ENCODE peak calls at places on chromosomes 3 and 15, in six cellular contexts. V is A549, W is K562, B is SK-N-SH, L is HepG2, I is GM12878. Z is an unnamed sample.

GRCh38 chr3:55782806-55783205 is 295.7 kb upstream of the WNT5A start:
- DNase-seq in V (no peak), W (no peak), B (no peak), L (no peak), I (no peak), Z (no peak)

GRCh38 chr15:23606226-23606625 is 40.8 kb downstream of the MKRN3 start:
- DNase-seq in V (no peak), W (no peak), B (no peak), L (no peak), I (no peak), Z (no peak)

GRCh38 chr15:81887913-81888312 is 157.9 kb downstream of the MEX3B start:
- DNase-seq in V (no peak), W (no peak), B (no peak), L (no peak), I (no peak), Z (peak)

GRCh38 chr3:98733055-98733777 is 29.9 kb upstream of the ST3GAL6 start:
- DNase-seq in V (no peak), W (no peak), B (peak), L (peak), I (no peak), Z (no peak)

GRCh38 chr3:11510001-11510760 is 133.5 kb downstream of the VGLL4 start:
- DNase-seq in V (no peak), W (no peak), B (peak), L (no peak), I (no peak), Z (no peak)

GRCh38 chr3:169264711-169265110 is 398.8 kb downstream of the MECOM start:
- DNase-seq in V (no peak), W (no peak), B (peak), L (no peak), I (no peak), Z (peak)

GRCh38 chr3:190811775-190812480 is 50.6 kb downstream of the GMNC start:
- DNase-seq in V (peak), W (peak), B (peak), L (peak), I (no peak), Z (peak)

GRCh38 chr15:46961795-46962194 is 755.5 kb upstream of the SEMA6D start:
- DNase-seq in V (no peak), W (no peak), B (peak), L (no peak), I (no peak), Z (no peak)

GRCh38 chr3:126208182-126208581 is 27.8 kb upstream of the ALDH1L1 start:
- DNase-seq in V (no peak), W (no peak), B (no peak), L (no peak), I (no peak), Z (no peak)

GRCh38 chr3:53231532-53232511 is 24.0 kb downstream of the TKT start:
- DNase-seq in V (no peak), W (no peak), B (peak), L (no peak), I (no peak), Z (no peak)

GRCh38 chr3:22934973-22935372 is 268.2 kb upstream of the UBE2E2 start:
- DNase-seq in V (no peak), W (no peak), B (no peak), L (no peak), I (no peak), Z (no peak)

GRCh38 chr15:85963262-85963760 is 116.4 kb upstream of the AGBL1 start:
- DNase-seq in V (no peak), W (no peak), B (no peak), L (no peak), I (no peak), Z (no peak)

GRCh38 chr3:50201573-50202315 is 3.3 kb upstream of the SLC38A3 start:
- DNase-seq in V (no peak), W (no peak), B (no peak), L (peak), I (no peak), Z (no peak)

GRCh38 chr3:37603722-37604121 is 258.0 kb upstream of the CTDSPL start:
- DNase-seq in V (peak), W (no peak), B (no peak), L (no peak), I (no peak), Z (no peak)

GRCh38 chr3:188066141-188066540 is 87.8 kb upstream of the LPP start:
- DNase-seq in V (no peak), W (no peak), B (no peak), L (no peak), I (no peak), Z (no peak)

GRCh38 chr3:46864051-46864881 is 1.0 kb upstream of the MYL3 start:
- DNase-seq in V (no peak), W (no peak), B (peak), L (no peak), I (no peak), Z (no peak)

GRCh38 chr3:46865034-46865507 is 1.8 kb upstream of the MYL3 start:
- DNase-seq in V (no peak), W (no peak), B (peak), L (no peak), I (no peak), Z (no peak)

GRCh38 chr3:46866032-46866595 is 2.9 kb upstream of the MYL3 start:
- DNase-seq in V (no peak), W (no peak), B (no peak), L (no peak), I (no peak), Z (no peak)

GRCh38 chr3:46866720-46867549 is 3.7 kb upstream of the MYL3 start:
- DNase-seq in V (peak), W (peak), B (peak), L (peak), I (no peak), Z (peak)

DNA sequence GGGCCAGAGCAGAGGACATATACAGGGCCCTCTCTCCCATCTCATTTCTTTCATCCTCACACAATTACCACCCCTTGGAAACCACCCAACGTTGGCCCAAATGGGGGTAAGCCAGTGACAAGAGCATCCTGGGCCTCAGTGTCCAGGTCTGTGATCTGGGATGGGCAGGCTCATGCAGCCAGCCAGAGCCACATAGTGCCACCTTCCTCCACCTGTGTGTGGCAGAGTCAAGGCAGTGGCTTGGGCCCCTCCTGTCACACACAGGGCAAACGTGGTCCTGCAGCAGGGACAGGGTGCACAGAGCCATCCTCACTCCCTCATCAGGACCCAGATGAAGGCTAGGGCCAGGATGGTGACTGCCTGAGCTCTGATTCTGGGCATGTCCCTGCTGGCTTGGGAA is 2.3 kb upstream of the MYL3 start:
- DNase-seq in V (no peak), W (no peak), B (no peak), L (no peak), I (no peak), Z (no peak)
- TF ChIP-seq SMC3 in V (no peak), W (no peak), B (no peak), L (no peak), I (no peak), Z (no peak)

GRCh38 chr3:19798324-19798723 is 135.7 kb downstream of the EFHB start:
- DNase-seq in V (no peak), W (no peak), B (no peak), L (no peak), I (no peak), Z (no peak)

GRCh38 chr3:19799887-19800286 is 134.1 kb downstream of the EFHB start:
- DNase-seq in V (no peak), W (no peak), B (no peak), L (no peak), I (no peak), Z (no peak)

GRCh38 chr3:19799115-19799514 is 134.9 kb downstream of the EFHB start:
- DNase-seq in V (no peak), W (no peak), B (no peak), L (no peak), I (no peak), Z (no peak)
- TF ChIP-seq SMC3 in V (no peak), W (no peak), B (no peak), L (no peak), I (no peak), Z (no peak)

GRCh38 chr15:59247364-59247763 is 40.7 kb downstream of the LDHAL6B start:
- DNase-seq in V (peak), W (peak), B (peak), L (peak), I (no peak), Z (peak)

GRCh38 chr15:59249816-59250215 is 43.2 kb downstream of the LDHAL6B start:
- DNase-seq in V (no peak), W (no peak), B (no peak), L (no peak), I (no peak), Z (no peak)

GRCh38 chr15:59252137-59252536 is 45.5 kb downstream of the LDHAL6B start:
- DNase-seq in V (no peak), W (no peak), B (no peak), L (no peak), I (no peak), Z (no peak)

GRCh38 chr15:59250249-59250648 is 43.6 kb downstream of the LDHAL6B start:
- DNase-seq in V (no peak), W (no peak), B (no peak), L (no peak), I (no peak), Z (no peak)

DNA sequence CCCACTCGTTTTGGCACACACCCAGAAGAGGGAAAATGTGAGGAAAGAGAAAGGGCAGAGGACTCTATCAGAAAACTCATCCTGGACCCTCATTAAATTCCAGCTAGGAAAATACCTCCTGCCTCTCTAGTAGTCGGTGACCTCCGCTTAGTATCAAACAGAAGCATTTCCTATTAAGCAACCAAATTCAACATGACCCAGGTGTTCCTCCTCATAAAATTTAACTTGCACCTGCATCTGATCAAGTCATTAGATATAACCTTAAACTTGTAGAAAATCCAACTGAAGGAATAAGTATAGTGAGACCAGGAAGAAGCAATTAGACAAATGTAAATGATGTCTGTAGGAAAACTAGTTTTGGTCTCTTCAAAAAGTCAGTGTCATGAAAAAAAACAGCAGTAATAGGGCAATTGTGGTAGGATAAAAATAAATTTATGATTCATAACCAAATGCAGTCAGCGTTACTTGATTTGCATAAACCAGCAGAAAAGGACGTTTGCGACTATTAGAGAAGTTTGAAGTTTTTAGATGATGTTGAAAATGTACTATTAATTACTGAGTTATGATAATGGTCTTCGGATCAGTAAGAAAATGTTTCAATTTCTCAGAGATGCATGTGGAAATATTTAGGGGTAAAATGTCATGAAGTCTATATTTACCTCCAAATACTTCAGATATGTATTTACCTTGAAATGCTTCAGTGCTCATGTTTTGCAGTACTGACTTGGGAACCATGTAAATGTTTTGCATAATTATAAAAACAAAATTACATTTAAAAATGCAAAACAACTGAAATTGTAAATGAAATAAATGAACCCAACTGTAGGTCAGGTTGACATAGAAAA is 44.6 kb downstream of the LDHAL6B start:
- DNase-seq in V (no peak), W (no peak), B (no peak), L (no peak), I (peak), Z (no peak)
- TF ChIP-seq SMC3 in V (no peak), W (no peak), B (no peak), L (no peak), I (peak), Z (no peak)

DNA sequence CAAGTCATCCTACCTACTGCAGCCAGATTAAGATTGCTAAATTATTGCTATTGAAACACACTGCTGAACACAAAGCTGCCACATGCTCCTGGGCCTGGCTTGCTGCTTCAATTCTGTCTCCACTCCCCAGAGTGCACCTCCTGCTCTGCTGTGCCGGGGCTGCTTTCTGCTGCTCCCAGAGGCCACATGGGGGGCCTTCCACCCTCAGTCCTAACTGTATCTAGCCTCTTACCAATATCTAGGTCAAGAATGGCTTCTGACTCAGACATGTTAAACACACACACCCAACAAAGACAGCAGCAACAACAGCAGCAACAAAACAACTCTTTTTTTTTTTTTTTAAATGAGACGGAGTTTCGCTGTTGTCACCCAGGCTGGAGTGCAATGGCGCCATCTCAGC is 33.0 kb downstream of the MYZAP start:
- DNase-seq in V (no peak), W (no peak), B (no peak), L (no peak), I (no peak), Z (no peak)
- TF ChIP-seq SMC3 in V (no peak), W (no peak), B (no peak), L (no peak), I (no peak), Z (no peak)

DNA sequence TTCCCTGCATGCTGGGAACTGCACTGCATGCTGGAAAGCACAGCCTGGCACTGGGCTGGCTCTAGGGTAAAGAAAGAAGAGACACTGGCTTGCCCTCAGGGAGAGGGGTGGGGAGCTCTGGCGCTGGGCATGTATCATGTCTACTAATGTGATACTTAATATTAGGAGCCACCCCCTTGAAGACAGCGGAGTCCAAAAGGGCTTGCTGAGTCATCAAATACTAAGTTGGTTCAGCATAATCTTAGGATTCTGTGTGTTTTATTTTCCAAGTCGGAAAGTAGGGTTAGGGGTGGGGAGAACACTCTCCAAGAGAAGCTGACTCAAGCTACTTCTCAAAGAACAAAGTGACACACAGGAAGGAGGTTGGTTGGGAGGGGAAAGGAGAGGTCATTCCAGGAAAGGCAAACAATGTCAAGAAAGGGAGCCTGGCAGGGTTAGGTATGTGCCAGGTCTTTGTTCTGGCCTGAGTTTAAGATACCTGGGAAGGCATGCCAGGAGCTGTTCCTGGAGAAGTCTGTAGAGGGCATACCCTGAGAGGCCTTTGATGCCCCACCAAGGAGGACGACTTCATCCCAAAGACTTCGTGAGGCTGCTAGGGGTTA is 237.8 kb upstream of the NR2E3 start:
- DNase-seq in V (peak), W (no peak), B (no peak), L (no peak), I (no peak), Z (no peak)
- TF ChIP-seq SMC3 in V (peak), W (no peak), B (no peak), L (no peak), I (no peak), Z (no peak)

DNA sequence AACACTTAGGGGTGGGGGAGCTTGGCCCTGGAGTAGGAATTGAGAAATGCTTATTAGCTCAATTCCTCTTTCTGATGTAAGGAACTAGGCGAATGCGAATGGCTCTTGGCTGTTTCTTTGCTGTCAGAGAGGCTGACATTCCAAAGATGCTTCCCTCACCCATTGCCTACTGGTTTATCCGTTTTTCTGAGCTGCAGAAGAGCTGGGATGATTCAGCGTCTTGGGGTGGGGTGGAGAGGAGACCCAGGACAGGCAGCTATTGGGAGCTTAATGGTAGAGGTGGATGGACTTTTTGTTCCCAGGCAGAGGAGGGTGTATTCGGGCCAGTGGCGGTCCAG is 9.8 kb downstream of the PLEKHO2 start:
- DNase-seq in V (no peak), W (no peak), B (no peak), L (no peak), I (no peak), Z (peak)
- TF ChIP-seq SMC3 in V (no peak), W (no peak), B (no peak), L (no peak), I (no peak), Z (no peak)

GRCh38 chr3:161556533-161556932 is 59.9 kb downstream of the OTOL1 start:
- DNase-seq in V (no peak), W (no peak), B (peak), L (no peak), I (no peak), Z (no peak)
- TF ChIP-seq SMC3 in V (no peak), W (no peak), B (no peak), L (no peak), I (no peak), Z (no peak)